ENCODE peak calls at places on chromosomes 12 and 14, in six cellular contexts. Q, P, W, T, V and Y are unnamed samples.

GRCh38 chr12:116498471-116498870 is 60.7 kb upstream of the MAP1LC3B2 start:
- DNase-seq in Q (no peak), V (no peak), T (no peak), P (no peak), W (no peak), Y (no peak)

GRCh38 chr12:2876431-2877046 is 435 bp downstream of the FOXM1 start:
- DNase-seq in Q (no peak), W (no peak), P (peak), T (no peak), V (no peak), Y (peak)

GRCh38 chr12:99767809-99768208 is 120.3 kb downstream of the GARIN6 start:
- DNase-seq in W (no peak), Q (no peak), V (no peak), P (no peak), T (no peak), Y (no peak)

GRCh38 chr14:52356025-52356424 is 41.9 kb downstream of the PTGER2 start:
- DNase-seq in T (no peak), W (no peak), Q (no peak), V (no peak), P (no peak), Y (no peak)

GRCh38 chr14:64700894-64701293 is 3.3 kb upstream of the PLEKHG3 start:
- DNase-seq in V (no peak), T (no peak), Q (no peak), P (no peak), W (no peak), Y (no peak)

GRCh38 chr14:24207104-24207543 is 1.6 kb downstream of the TSSK4 start:
- DNase-seq in W (no peak), P (no peak), T (no peak), Q (no peak), V (no peak), Y (no peak)

GRCh38 chr14:49875640-49876198 is 17.2 kb upstream of the ARF6 start:
- DNase-seq in Q (no peak), P (no peak), T (no peak), W (no peak), V (no peak), Y (no peak)

GRCh38 chr14:70808023-70808401 is 1.3 kb downstream of the MAP3K9 start:
- DNase-seq in P (no peak), T (peak), Q (no peak), W (no peak), V (peak), Y (no peak)

GRCh38 chr12:89856431-89856830 is 147.8 kb upstream of the ATP2B1 start:
- DNase-seq in P (no peak), T (no peak), V (no peak), W (peak), Q (no peak), Y (peak)

GRCh38 chr12:49389092-49389703 is 21.9 kb downstream of the SPATS2 start:
- DNase-seq in P (no peak), T (no peak), V (no peak), Q (peak), W (no peak), Y (no peak)

GRCh38 chr12:121953695-121954094 is 35.3 kb downstream of the CFAP251 start:
- DNase-seq in Q (no peak), W (no peak), T (no peak), V (peak), P (no peak), Y (no peak)

GRCh38 chr12:109174468-109174867 is 58.1 kb downstream of the ACACB start:
- DNase-seq in Q (no peak), T (no peak), V (no peak), W (no peak), P (no peak), Y (no peak)

GRCh38 chr14:35229495-35230089 is 62.6 kb upstream of the PSMA6 start:
- DNase-seq in T (peak), Q (no peak), V (peak), P (peak), W (no peak), Y (no peak)

GRCh38 chr14:69413483-69413882 is 15.0 kb downstream of the SLC39A9 start:
- DNase-seq in P (no peak), Q (no peak), T (no peak), W (no peak), V (no peak), Y (no peak)

GRCh38 chr12:2494490-2495192 is 300.1 kb upstream of the FKBP4 start:
- DNase-seq in T (no peak), P (no peak), W (no peak), V (no peak), Q (no peak), Y (no peak)

GRCh38 chr12:62720661-62721330 is 214.2 kb downstream of the PPM1H start:
- DNase-seq in T (no peak), V (no peak), W (no peak), Q (no peak), P (no peak), Y (no peak)

GRCh38 chr14:22887260-22887989 is 4.4 kb downstream of the REM2 start:
- DNase-seq in P (peak), T (peak), W (peak), V (no peak), Q (no peak), Y (no peak)

GRCh38 chr12:8554451-8555195 is 13.9 kb upstream of the CLEC4E start:
- DNase-seq in V (no peak), Q (no peak), W (no peak), P (no peak), T (no peak), Y (no peak)

DNA sequence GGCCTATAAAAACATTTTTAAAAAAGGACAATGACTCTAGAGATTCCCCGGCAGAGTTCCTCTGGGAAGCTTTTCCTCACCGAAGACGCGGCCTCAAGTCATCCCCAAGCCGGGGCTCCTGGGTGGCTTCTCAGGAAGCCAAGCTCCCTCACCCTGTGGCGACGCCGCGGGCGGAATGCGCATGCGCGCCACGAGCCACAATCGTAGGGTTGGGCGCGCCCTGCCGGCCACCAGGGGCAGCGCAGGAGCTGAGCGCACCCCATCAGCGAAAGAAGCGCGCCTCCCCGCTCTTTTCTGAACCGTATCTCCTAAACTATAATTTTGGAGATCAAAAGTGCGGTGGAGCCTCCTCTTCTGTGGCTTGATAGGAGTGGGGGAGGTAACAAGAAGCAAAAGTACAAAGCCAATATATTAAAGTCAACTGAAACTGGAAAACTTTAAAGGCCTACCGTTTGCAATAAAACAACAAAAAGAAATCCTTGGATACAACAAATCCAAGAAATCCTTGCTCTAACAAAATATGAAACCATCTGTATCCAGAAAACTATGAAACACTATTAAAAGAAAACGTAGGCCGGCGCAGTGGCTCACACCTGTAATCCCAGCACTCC is 17.4 kb upstream of the CHFR start:
- DNase-seq in V (no peak), T (peak), W (no peak), P (peak), Q (peak), Y (no peak)
- H3K4me3 ChIP-seq in V (no peak), T (no peak), W (no peak), P (no peak), Q (no peak), Y (no peak)

DNA sequence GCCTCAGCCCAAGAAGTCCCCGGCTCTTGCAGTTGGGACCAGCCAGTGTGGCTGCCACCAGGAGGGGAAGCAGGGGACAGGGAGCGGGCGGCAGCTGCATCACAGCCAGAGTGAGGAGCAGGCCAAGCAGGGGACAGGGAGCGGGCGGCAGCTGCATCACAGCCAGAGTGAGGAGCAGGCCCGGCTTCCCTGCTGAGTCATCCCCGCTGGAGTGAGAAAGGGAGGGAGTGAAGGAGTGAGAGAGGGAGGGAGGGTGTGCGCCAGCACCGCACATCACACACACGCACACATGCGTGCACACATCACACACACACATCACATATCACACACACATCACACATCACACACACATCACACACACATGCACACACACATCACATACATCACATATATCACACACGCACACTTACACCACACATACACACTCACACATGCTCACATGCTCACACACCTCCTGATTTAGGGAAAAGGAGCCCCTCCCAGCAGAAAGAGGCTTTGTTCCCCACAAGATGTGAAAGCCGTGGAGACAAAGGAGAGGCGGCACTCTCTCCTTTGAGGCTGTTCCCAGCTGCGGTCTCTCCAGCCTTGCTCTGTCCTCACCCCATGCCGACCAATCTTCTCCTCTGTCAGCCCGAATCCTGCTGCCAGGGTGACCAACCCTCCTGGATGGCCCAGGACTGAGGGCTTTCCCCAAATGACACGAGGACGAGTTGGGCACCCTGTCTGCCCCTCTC is 16.8 kb upstream of the ZDHHC22 start:
- DNase-seq in P (peak), Q (peak), T (peak), W (no peak), V (no peak), Y (no peak)
- TF ChIP-seq GABPA in P (no peak), Q (no peak), T (no peak), W (no peak), V (no peak), Y (no peak)

DNA sequence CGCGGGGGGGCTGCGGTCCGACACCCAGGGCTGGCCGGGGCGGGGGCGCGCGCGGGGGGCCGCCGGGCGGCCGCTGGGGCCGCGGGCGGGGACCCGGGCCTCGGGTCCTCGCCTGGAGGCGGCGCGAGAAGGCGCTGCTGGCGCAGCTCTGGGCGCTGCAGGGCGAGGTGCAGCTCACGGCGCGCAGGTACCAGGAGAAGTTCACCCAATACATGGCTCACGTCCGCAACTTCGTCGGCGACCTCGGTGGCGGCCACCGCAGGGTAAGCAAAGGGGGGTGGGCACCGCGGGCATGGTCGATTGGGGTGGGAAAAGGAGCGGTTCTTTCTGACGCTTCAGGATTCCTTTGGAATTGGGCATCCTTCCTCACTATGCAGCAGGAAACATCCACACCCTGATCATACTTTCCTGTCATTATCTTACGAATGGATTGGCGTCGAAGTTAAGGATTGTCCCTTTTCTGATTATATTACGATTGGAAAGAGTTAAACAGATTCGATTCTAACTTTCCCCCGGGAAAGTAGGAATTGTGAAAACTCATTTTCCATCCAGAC is 798 bp downstream of the PDZRN4 start:
- DNase-seq in V (no peak), W (no peak), T (no peak), P (no peak), Q (peak), Y (no peak)
- H3K4me3 ChIP-seq in V (no peak), W (no peak), T (peak), P (no peak), Q (peak), Y (no peak)

GRCh38 chr12:27279836-27280235 is 35.8 kb downstream of the STK38L start:
- DNase-seq in V (no peak), Q (no peak), T (no peak), P (no peak), W (no peak), Y (peak)

GRCh38 chr12:27276275-27276674 is 32.2 kb downstream of the STK38L start:
- DNase-seq in W (no peak), P (no peak), V (no peak), T (no peak), Q (no peak), Y (no peak)

GRCh38 chr12:27274706-27275105 is 30.6 kb downstream of the STK38L start:
- DNase-seq in W (no peak), V (no peak), P (no peak), T (no peak), Q (no peak), Y (no peak)

GRCh38 chr12:27280412-27280811 is 36.3 kb downstream of the STK38L start:
- DNase-seq in V (no peak), Q (no peak), W (no peak), P (no peak), T (no peak), Y (no peak)

DNA sequence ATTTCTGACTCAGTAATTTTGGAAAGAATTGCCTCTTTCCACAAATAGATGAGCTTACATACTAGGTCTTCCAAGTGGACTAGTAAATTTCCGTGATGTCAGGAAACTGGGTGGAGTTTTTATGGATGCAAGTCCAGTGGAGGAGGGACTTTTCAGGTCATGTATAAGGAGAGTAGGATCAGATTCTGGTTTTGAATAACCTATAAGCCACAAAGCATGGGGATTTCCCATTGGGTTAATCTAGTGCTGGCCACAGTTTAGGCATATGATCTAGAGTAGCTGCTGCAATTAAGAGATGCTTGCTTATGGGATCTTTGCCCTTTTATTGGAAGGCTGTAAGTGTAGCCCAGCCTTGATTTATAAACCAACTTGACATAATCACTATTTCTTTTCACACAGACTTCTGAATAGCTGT is 33.8 kb downstream of the STK38L start:
- DNase-seq in P (no peak), W (peak), Q (no peak), V (peak), T (no peak), Y (no peak)
- TF ChIP-seq GABPA in P (no peak), W (no peak), Q (no peak), V (no peak), T (no peak), Y (no peak)

DNA sequence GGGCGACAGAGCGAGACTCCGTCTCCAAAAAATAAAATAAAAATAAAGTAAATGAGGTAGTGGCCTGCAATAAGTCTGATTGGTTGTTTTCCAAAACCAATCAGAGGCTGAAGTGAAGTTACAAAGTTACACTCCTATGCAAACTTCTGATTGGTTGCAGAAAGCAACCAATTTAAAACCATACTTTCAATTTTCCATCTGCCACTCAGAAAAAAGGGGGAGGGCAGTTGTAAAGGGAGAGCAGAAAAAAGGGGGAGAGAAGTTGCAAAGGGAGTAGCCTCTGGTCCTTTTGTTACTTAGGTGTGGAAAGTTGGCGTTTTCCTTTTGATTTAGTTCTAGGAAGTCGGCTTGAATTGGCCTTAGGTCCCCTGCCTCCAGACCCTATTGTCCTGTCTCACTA is 12.6 kb upstream of the DNM1L start:
- DNase-seq in W (no peak), V (no peak), T (no peak), P (no peak), Q (no peak), Y (no peak)
- H3K4me3 ChIP-seq in W (no peak), V (peak), T (no peak), P (no peak), Q (no peak), Y (no peak)

GRCh38 chr12:74337951-74338350 is 199.7 kb upstream of the ATXN7L3B start:
- DNase-seq in Q (no peak), T (no peak), V (peak), P (no peak), W (no peak), Y (no peak)
- TF ChIP-seq GABPA in Q (no peak), T (no peak), V (no peak), P (no peak), W (no peak), Y (no peak)

GRCh38 chr12:46299846-46300245 is 31.0 kb upstream of the SLC38A1 start:
- DNase-seq in T (no peak), V (no peak), P (no peak), W (no peak), Q (no peak), Y (no peak)

GRCh38 chr12:46304080-46304479 is 35.2 kb upstream of the SLC38A1 start:
- DNase-seq in W (no peak), Q (no peak), T (no peak), P (no peak), V (no peak), Y (no peak)

GRCh38 chr12:46303039-46303666 is 34.3 kb upstream of the SLC38A1 start:
- DNase-seq in W (peak), Q (no peak), P (peak), V (peak), T (peak), Y (peak)

GRCh38 chr12:46296822-46297221 is 28.0 kb upstream of the SLC38A1 start:
- DNase-seq in Q (no peak), T (no peak), V (no peak), W (no peak), P (no peak), Y (peak)

GRCh38 chr12:46300906-46301305 is 32.1 kb upstream of the SLC38A1 start:
- DNase-seq in Q (no peak), W (no peak), V (no peak), T (no peak), P (no peak), Y (peak)
- H3K4me3 ChIP-seq in Q (no peak), W (no peak), V (no peak), T (no peak), P (no peak), Y (no peak)

GRCh38 chr14:92930737-92931602 is 8.0 kb downstream of the CHGA start:
- DNase-seq in P (no peak), Q (no peak), T (no peak), V (no peak), W (no peak), Y (no peak)
- TF ChIP-seq GABPA in P (no peak), Q (no peak), T (no peak), V (no peak), W (no peak), Y (no peak)

GRCh38 chr14:81273961-81274360 is 53.2 kb upstream of the GTF2A1 start:
- DNase-seq in W (no peak), V (no peak), Q (no peak), T (peak), P (no peak), Y (no peak)

GRCh38 chr14:81275305-81275950 is 54.7 kb upstream of the GTF2A1 start:
- DNase-seq in T (no peak), Q (no peak), P (no peak), V (no peak), W (no peak), Y (no peak)

GRCh38 chr14:81277096-81277495 is 56.3 kb upstream of the GTF2A1 start:
- DNase-seq in T (no peak), P (no peak), V (no peak), Q (no peak), W (no peak), Y (no peak)

GRCh38 chr14:81276699-81277069 is 55.9 kb upstream of the GTF2A1 start:
- DNase-seq in W (no peak), V (peak), Q (no peak), T (no peak), P (no peak), Y (no peak)

DNA sequence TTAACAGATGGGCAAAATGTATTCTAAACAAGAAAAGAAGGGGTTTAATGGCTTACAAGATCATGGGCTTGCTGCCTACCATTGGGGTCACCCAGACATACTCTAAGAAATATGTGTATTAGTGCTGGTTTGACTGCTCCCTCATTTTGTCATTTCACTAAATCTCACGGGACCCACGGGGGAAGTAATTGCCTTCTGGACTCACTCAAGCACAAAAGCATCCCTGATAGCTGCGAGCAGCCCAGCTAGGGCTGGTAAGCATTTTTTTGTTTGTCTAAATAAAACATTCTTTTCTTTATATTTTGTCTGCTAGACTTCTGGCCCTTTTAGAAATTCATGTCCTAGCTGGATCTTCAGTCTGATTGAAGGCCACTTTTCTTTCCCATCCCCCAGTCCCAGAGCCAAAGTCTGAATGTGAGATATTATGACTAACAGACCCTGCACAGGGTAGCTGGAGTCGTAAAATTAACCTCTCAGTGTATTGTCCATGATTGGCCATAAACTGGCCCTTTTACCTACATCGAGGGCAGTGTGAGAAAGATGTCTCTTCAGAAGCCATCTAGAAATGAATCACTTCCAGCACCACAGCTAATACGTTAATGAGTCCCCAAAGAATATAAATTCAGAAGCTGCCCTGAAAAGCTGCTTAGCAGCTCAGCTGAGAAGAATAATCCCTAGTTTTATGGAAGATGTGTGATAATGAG is 55.4 kb upstream of the GTF2A1 start:
- DNase-seq in W (no peak), V (no peak), P (no peak), Q (no peak), T (no peak), Y (no peak)
- H3K4me3 ChIP-seq in W (no peak), V (no peak), P (no peak), Q (no peak), T (no peak), Y (no peak)